ENCODE peak calls at places on chromosomes 1 and 21, in seven cellular contexts. M is mesenchymal stem cell, K is neuronal stem cell, J is H9, N is mesendoderm, H is H1, E is trophoblast cell. F is an unnamed sample. For H3K4me1 and H3K79me1, the result is how much of the 10 kb centered on the place peaks cover.

GRCh38 chr1:20771780-20772179 is 15.3 kb downstream of the HP1BP3 start:
- DNase-seq in E (no peak), M (no peak), N (no peak), J (no peak), K (no peak), H (no peak), F (no peak)

GRCh38 chr1:169121146-169121923 is 14.8 kb downstream of the ATP1B1 start:
- DNase-seq in J (no peak), H (no peak), M (peak), N (no peak), K (no peak), E (peak), F (peak)

GRCh38 chr1:181497870-181498269 is 14.6 kb downstream of the CACNA1E start:
- DNase-seq in N (no peak), J (no peak), E (no peak), M (no peak), K (no peak), H (no peak), F (no peak)

GRCh38 chr1:48043524-48043923 is 46.3 kb upstream of the TRABD2B start:
- DNase-seq in J (peak), N (peak), K (no peak), H (no peak), M (no peak), E (no peak), F (no peak)

GRCh38 chr21:15508554-15508953 is 221.2 kb upstream of the USP25 start:
- DNase-seq in E (no peak), H (no peak), N (no peak), K (no peak), M (no peak), J (no peak), F (no peak)

GRCh38 chr1:119740261-119740660 is 28.4 kb downstream of the HMGCS2 start:
- DNase-seq in E (no peak), H (no peak), M (no peak), J (no peak), K (no peak), N (no peak), F (no peak)

GRCh38 chr1:89754518-89754917 is 66.3 kb upstream of the LRRC8D start:
- DNase-seq in M (peak), E (peak), K (no peak), H (no peak), J (no peak), N (no peak), F (peak)

GRCh38 chr1:74534241-74534640 is 21.8 kb upstream of the LRRC53 start:
- DNase-seq in K (no peak), E (peak), M (no peak), H (no peak), N (no peak), J (no peak), F (no peak)

GRCh38 chr1:181135815-181136737 is 47.6 kb downstream of the IER5 start:
- DNase-seq in E (peak), M (peak), N (no peak), K (no peak), J (no peak), H (no peak), F (peak)

GRCh38 chr1:44151332-44151731 is 9.9 kb upstream of the KLF18 start:
- DNase-seq in J (no peak), H (no peak), K (no peak), N (no peak), M (no peak), E (no peak), F (peak)

GRCh38 chr21:39050839-39051560 is 132.3 kb downstream of the PSMG1 start:
- DNase-seq in K (no peak), J (no peak), M (no peak), H (no peak), N (no peak), E (no peak), F (no peak)

GRCh38 chr1:24420547-24420946 is 4.9 kb downstream of the NIPAL3 start:
- DNase-seq in K (no peak), H (no peak), N (no peak), E (peak), J (no peak), M (peak), F (peak)

GRCh38 chr21:45528028-45528705 is 14.1 kb downstream of the SLC19A1 start:
- DNase-seq in E (peak), J (no peak), M (no peak), H (no peak), N (no peak), K (no peak), F (no peak)

GRCh38 chr1:37040773-37041172 is 6.5 kb upstream of the GRIK3 start:
- DNase-seq in H (no peak), E (no peak), M (no peak), J (no peak), K (no peak), N (no peak), F (no peak)

GRCh38 chr1:181112071-181112929 is 23.8 kb downstream of the IER5 start:
- DNase-seq in K (no peak), J (no peak), M (peak), H (no peak), N (peak), E (peak), F (peak)

GRCh38 chr1:227741166-227741870 is 6.1 kb downstream of the SNAP47 start:
- DNase-seq in N (no peak), M (no peak), J (no peak), H (no peak), K (no peak), E (no peak), F (no peak)

GRCh38 chr1:90114521-90115141 is 119.7 kb downstream of the ZNF326 start:
- DNase-seq in N (peak), M (peak), J (no peak), E (peak), K (peak), H (no peak), F (peak)

GRCh38 chr21:44972821-44973220 is 33.0 kb downstream of the SLX9 start:
- DNase-seq in M (no peak), E (peak), J (no peak), K (no peak), H (no peak), N (no peak), F (peak)

GRCh38 chr1:195939844-195940243 is 668.4 kb downstream of the KCNT2 start:
- DNase-seq in J (peak), H (no peak), E (peak), K (peak), M (peak), N (peak), F (no peak)

GRCh38 chr1:1779691-1780597 is 1.7 kb upstream of the NADK start:
- DNase-seq in E (peak), M (peak), K (no peak), J (peak), H (peak), N (peak), F (peak)

GRCh38 chr1:1780598-1781525 is 2.6 kb upstream of the NADK start:
- DNase-seq in E (peak), K (no peak), N (no peak), H (no peak), J (no peak), M (no peak), F (no peak)

GRCh38 chr1:1777510-1777909 is 760 bp downstream of the NADK start:
- DNase-seq in E (peak), N (peak), K (no peak), H (no peak), J (no peak), M (peak), F (no peak)

GRCh38 chr1:1777950-1778826 is at the start of gene NADK:
- DNase-seq in J (no peak), H (peak), N (peak), K (peak), M (peak), E (peak), F (peak)

GRCh38 chr1:1778827-1779675 is 781 bp upstream of the NADK start:
- DNase-seq in J (peak), N (peak), K (peak), E (peak), M (peak), H (peak), F (no peak)
- H3K4me1 ChIP-seq in J (under half), N (under half), K (under half), E (under half), M (under half), H (under half), F (under half)

GRCh38 chr1:224113545-224113917 is 380 bp upstream of the FBXO28 start:
- DNase-seq in E (peak), J (no peak), M (no peak), H (no peak), N (no peak), K (no peak), F (no peak)

GRCh38 chr1:224113918-224114786 is at the start of gene FBXO28:
- DNase-seq in K (peak), M (peak), J (peak), H (peak), E (peak), N (peak), F (peak)

GRCh38 chr1:224118688-224119087 is 4.8 kb downstream of the FBXO28 start:
- DNase-seq in N (no peak), J (no peak), K (no peak), H (no peak), M (no peak), E (no peak), F (no peak)

GRCh38 chr1:224114787-224115175 is 870 bp downstream of the FBXO28 start:
- DNase-seq in J (no peak), H (no peak), K (no peak), N (no peak), M (peak), E (peak), F (no peak)

GRCh38 chr1:224116131-224116530 is 2.2 kb downstream of the FBXO28 start:
- DNase-seq in H (no peak), M (peak), N (peak), K (no peak), J (no peak), E (peak), F (peak)
- H3K79me1 ChIP-seq in H (under half), M (under half), N (under half), K (under half), J (under half), E (under half), F (under half)

GRCh38 chr1:145688924-145689323 is 18.2 kb downstream of the PDZK1 start:
- DNase-seq in K (no peak), N (no peak), J (no peak), E (no peak), H (no peak), M (no peak), F (no peak)

GRCh38 chr1:145689922-145690321 is 17.2 kb downstream of the PDZK1 start:
- DNase-seq in J (no peak), N (no peak), K (no peak), H (no peak), M (no peak), E (no peak), F (no peak)

GRCh38 chr1:145690587-145691558 is 16.3 kb downstream of the PDZK1 start:
- DNase-seq in N (peak), J (no peak), K (no peak), M (peak), H (no peak), E (no peak), F (peak)

GRCh38 chr1:145692785-145693443 is 14.3 kb downstream of the PDZK1 start:
- DNase-seq in K (no peak), E (peak), N (no peak), H (no peak), J (no peak), M (no peak), F (no peak)

GRCh38 chr1:145688328-145688727 is 18.8 kb downstream of the PDZK1 start:
- DNase-seq in M (no peak), K (no peak), H (no peak), J (no peak), E (no peak), N (peak), F (no peak)
- H3K4me1 ChIP-seq in M (under half), K (under half), H (under half), J (under half), E (under half), N (under half), F (under half)

GRCh38 chr1:91847851-91848250 is 38.1 kb downstream of the TGFBR3 start:
- DNase-seq in J (no peak), H (no peak), M (no peak), E (no peak), K (no peak), N (no peak), F (no peak)

GRCh38 chr1:91843843-91844242 is 42.1 kb downstream of the TGFBR3 start:
- DNase-seq in H (no peak), K (no peak), E (no peak), J (no peak), N (no peak), M (no peak), F (no peak)

GRCh38 chr1:91846007-91846620 is 39.8 kb downstream of the TGFBR3 start:
- DNase-seq in E (no peak), N (peak), H (no peak), J (no peak), K (no peak), M (peak), F (peak)

GRCh38 chr1:91842563-91842962 is 43.4 kb downstream of the TGFBR3 start:
- DNase-seq in N (no peak), K (no peak), E (no peak), J (no peak), H (no peak), M (no peak), F (no peak)

GRCh38 chr1:91844862-91845528 is 41.0 kb downstream of the TGFBR3 start:
- DNase-seq in J (no peak), N (no peak), E (peak), H (no peak), K (no peak), M (peak), F (peak)
- H3K79me1 ChIP-seq in J (under half), N (under half), E (under half), H (under half), K (under half), M (under half), F (under half)

DNA sequence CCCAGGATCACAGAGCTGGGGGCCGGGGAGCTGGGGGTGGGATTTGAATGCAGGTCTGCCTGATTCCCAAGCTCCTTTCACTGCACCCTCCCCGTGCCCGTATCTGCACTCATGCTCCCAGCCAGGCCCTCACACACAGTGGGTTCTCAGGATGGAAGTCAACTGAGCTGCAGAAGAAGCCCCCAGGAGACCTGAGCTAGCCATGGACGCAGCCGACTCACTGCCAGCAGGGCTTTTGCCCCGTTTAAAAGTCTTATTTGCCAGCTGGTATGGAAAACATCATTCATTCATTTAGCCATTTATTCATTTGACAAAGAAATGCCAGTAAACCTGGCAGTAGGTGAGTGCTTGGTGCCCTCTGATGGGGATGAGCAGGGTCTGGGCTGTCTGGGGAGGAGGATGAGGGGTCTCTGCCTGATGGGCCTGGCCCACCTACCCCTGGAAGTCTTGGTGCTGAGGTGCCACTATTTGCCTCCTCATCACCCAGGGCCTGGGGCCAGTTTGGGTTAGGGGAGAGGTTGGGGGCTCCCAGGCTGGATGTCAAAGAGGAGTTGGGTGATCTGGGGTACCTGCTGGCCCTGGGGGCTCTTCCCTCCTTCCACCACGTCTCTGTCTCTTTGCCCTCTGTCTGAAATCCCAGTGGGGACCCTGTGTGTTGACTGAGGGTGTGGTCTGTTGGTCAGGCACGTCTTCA is 2.8 kb downstream of the TNFRSF1B start:
- DNase-seq in N (no peak), E (no peak), M (no peak), K (no peak), H (no peak), J (no peak), F (no peak)
- H3K4me1 ChIP-seq in N (under half), E (under half), M (under half), K (under half), H (under half), J (under half), F (under half)

DNA sequence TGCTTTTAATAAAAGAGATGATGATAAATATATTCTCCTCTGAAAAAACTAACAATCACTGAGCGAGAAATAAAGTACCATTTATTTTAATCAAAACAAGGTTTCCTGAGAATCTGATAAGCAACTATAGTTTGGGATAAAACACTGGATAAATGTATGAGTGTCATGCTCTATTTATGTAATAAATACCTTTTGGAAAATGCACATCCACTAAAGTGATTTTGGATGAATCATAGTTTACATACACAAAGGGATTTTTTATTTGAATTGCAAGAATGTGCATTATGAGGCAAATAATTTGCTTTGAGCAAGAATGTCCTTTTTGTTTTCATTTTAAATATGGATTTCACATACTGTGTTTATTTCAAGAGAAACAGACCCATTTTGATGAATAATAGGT is 1483.5 kb downstream of the MRPL39 start:
- DNase-seq in E (no peak), H (no peak), N (no peak), J (no peak), M (no peak), K (no peak), F (peak)
- H3K79me1 ChIP-seq in E (under half), H (under half), N (under half), J (under half), M (under half), K (under half), F (under half)

GRCh38 chr1:116966791-116967190 is 34.8 kb upstream of the CD101 start:
- DNase-seq in E (no peak), J (no peak), N (no peak), K (no peak), H (no peak), M (no peak), F (no peak)
- H3K4me1 ChIP-seq in E (under half), J (under half), N (under half), K (under half), H (under half), M (under half), F (under half)

F was measured in IMR-90.